ENCODE peak calls at places on chromosomes 12 and 14, in four cellular contexts. One of them, this sample, is unnamed.

GRCh38 chr12:52217223-52217622 is 15.8 kb upstream of the KRT7 start:
- DNase-seq in GM12892: no peak
- DNase-seq in GM12878: no peak
- DNase-seq in H1: no peak
- DNase-seq in this sample: no peak

GRCh38 chr14:77099425-77100167 is 1.5 kb downstream of the CIPC start:
- DNase-seq in GM12892: no peak
- DNase-seq in GM12878: no peak
- DNase-seq in H1: no peak
- DNase-seq in this sample: no peak

GRCh38 chr14:70655110-70655826 is 13.6 kb downstream of the TTC9 start:
- DNase-seq in GM12892: peak
- DNase-seq in GM12878: peak
- DNase-seq in H1: no peak
- DNase-seq in this sample: peak

GRCh38 chr12:7042847-7043246 is 17.7 kb upstream of the C1S start:
- DNase-seq in GM12892: no peak
- DNase-seq in GM12878: no peak
- DNase-seq in H1: no peak
- DNase-seq in this sample: no peak

GRCh38 chr12:97222391-97222790 is 240.2 kb upstream of the RMST start:
- DNase-seq in GM12892: no peak
- DNase-seq in GM12878: no peak
- DNase-seq in H1: no peak
- DNase-seq in this sample: no peak

GRCh38 chr12:11877869-11878780 is 192.6 kb upstream of the BCL2L14 start:
- DNase-seq in GM12892: no peak
- DNase-seq in GM12878: no peak
- DNase-seq in H1: peak
- DNase-seq in this sample: no peak

GRCh38 chr12:103810108-103810507 is 30.9 kb downstream of the NT5DC3 start:
- DNase-seq in GM12892: no peak
- DNase-seq in GM12878: no peak
- DNase-seq in H1: no peak
- DNase-seq in this sample: no peak

GRCh38 chr14:75711796-75712211 is 50.8 kb downstream of the TTLL5 start:
- DNase-seq in GM12892: no peak
- DNase-seq in GM12878: peak
- DNase-seq in H1: peak
- DNase-seq in this sample: no peak

GRCh38 chr12:18242380-18243089 is 18.8 kb upstream of the PIK3C2G start:
- DNase-seq in GM12892: no peak
- DNase-seq in GM12878: no peak
- DNase-seq in H1: no peak
- DNase-seq in this sample: no peak

GRCh38 chr14:60094306-60094897 is 2.7 kb downstream of the PCNX4 start:
- DNase-seq in GM12892: no peak
- DNase-seq in GM12878: no peak
- DNase-seq in H1: peak
- DNase-seq in this sample: no peak

GRCh38 chr12:81722004-81722403 is 37.1 kb downstream of the PPFIA2 start:
- DNase-seq in GM12892: no peak
- DNase-seq in GM12878: no peak
- DNase-seq in H1: no peak
- DNase-seq in this sample: no peak

GRCh38 chr12:55937956-55938355 is 7.0 kb downstream of the DGKA start:
- DNase-seq in GM12892: no peak
- DNase-seq in GM12878: no peak
- DNase-seq in H1: no peak
- DNase-seq in this sample: no peak

GRCh38 chr12:53219956-53220856 is 11.8 kb downstream of the RARG start:
- DNase-seq in GM12892: peak
- DNase-seq in GM12878: no peak
- DNase-seq in H1: no peak
- DNase-seq in this sample: peak

GRCh38 chr12:76764856-76765255 is 941 bp downstream of the ZDHHC17 start:
- DNase-seq in GM12892: no peak
- DNase-seq in GM12878: no peak
- DNase-seq in H1: no peak
- DNase-seq in this sample: no peak

GRCh38 chr12:116423053-116423452 is 136.1 kb upstream of the MAP1LC3B2 start:
- DNase-seq in GM12892: no peak
- DNase-seq in GM12878: no peak
- DNase-seq in H1: no peak
- DNase-seq in this sample: no peak

GRCh38 chr12:105469701-105470100 is 139.2 kb downstream of the C12orf75 start:
- DNase-seq in GM12892: no peak
- DNase-seq in GM12878: no peak
- DNase-seq in H1: no peak
- DNase-seq in this sample: no peak

GRCh38 chr14:50045039-50045711 is 71.2 kb downstream of the VCPKMT start:
- DNase-seq in GM12892: peak
- DNase-seq in GM12878: peak
- DNase-seq in H1: no peak
- DNase-seq in this sample: peak

GRCh38 chr12:92615703-92616102 is 87.1 kb upstream of the PLEKHG7 start:
- DNase-seq in GM12892: no peak
- DNase-seq in GM12878: no peak
- DNase-seq in H1: no peak
- DNase-seq in this sample: no peak

GRCh38 chr14:72892879-72893635 is 844 bp downstream of the DPF3 start:
- DNase-seq in GM12892: no peak
- DNase-seq in GM12878: no peak
- DNase-seq in H1: no peak
- DNase-seq in this sample: peak

DNA sequence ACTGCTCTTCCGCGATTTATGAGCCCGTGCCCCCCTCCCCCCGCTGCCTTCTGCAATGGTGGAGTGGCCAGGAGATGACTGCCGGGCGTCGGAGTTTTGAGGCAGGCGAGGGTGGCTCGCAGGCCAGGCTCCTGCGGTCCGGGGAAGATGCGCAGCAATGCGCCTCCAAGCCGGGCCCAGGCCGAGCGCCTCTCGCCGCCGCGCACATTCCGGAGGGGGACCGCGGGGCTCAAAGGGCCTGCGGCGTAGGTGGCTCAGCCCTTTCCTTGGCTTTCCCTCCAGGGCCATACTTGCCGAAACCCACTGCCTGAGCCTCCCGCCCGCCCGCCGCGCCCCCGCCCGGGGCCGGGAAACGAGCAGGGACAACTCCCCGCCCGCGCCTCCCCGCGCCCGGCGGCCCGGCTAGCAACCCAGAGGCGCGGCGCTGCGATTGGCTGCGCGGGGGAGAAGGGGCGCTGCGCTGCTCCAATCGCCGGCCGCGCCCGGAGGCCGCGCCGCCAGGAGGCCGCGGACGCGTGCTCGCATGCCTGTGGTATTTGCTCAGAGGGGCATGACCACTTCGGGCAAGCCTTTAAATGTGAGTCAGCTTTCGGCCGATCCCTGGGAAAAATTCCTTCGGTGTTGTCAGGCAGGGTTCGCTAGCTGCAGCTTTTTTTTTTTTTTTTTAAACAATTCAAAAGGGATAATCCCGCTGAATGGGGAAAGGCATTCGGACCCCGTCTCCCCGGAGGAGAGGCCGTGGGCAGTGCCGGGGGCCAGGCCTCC is 157.9 kb upstream of the PARP11 start:
- DNase-seq in GM12892: peak
- DNase-seq in GM12878: no peak
- DNase-seq in H1: peak
- DNase-seq in this sample: peak
- TF ChIP-seq POLR2AphosphoS5 in GM12892: no peak
- TF ChIP-seq POLR2AphosphoS5 in GM12878: no peak
- TF ChIP-seq POLR2AphosphoS5 in H1: no peak
- TF ChIP-seq POLR2AphosphoS5 in this sample: no peak

GRCh38 chr12:107845980-107846659 is 71.6 kb downstream of the ASCL4 start:
- DNase-seq in GM12892: no peak
- DNase-seq in GM12878: no peak
- DNase-seq in H1: no peak
- DNase-seq in this sample: no peak
- TF ChIP-seq TAF1 in GM12892: no peak
- TF ChIP-seq TAF1 in GM12878: no peak
- TF ChIP-seq TAF1 in H1: no peak
- TF ChIP-seq TAF1 in this sample: no peak

DNA sequence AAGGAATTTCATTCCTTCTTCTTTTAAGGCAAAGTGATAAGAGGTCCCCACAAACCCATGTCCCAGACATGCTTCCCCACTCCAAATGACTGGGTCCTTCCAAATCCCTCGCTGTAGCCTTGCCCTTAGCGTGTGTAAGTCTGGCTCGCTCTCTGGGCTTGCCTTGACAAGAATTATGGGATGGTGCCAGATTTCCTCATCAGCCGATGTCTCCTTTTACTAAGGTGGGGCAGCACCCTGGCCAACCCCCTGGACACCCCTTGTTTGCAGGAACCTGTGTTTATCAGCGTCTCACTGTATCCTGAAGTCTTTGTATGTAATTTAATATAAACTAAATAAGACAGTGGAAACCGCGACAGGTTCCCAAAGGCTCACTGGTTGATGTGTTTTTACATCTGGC is 493.3 kb downstream of the EGLN3 start:
- DNase-seq in GM12892: no peak
- DNase-seq in GM12878: no peak
- DNase-seq in H1: no peak
- DNase-seq in this sample: no peak
- TF ChIP-seq POLR2A in GM12892: no peak
- TF ChIP-seq POLR2A in GM12878: no peak
- TF ChIP-seq POLR2A in H1: no peak
- TF ChIP-seq POLR2A in this sample: no peak

DNA sequence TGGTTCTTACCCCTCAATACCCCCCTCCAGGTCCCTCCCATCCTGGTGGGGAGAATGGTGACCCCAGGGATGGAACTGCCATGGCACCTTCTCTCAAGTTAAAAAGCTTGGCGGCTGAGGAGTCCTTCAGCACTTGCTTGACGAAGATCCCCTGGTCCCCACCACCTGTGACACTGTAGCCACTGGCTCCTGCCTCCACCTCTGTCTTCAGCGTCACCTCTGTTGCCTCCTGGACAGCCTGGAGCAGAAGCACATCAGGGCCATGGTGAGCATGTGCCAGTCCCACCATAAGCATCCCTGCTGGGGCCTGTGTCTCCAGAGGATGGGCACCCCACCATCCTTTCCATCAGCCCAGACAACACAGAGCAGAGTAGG is 22.8 kb downstream of the AHNAK2 start:
- DNase-seq in GM12892: no peak
- DNase-seq in GM12878: no peak
- DNase-seq in H1: no peak
- DNase-seq in this sample: no peak
- TF ChIP-seq POLR2AphosphoS5 in GM12892: no peak
- TF ChIP-seq POLR2AphosphoS5 in GM12878: no peak
- TF ChIP-seq POLR2AphosphoS5 in H1: no peak
- TF ChIP-seq POLR2AphosphoS5 in this sample: no peak

GRCh38 chr12:24945822-24946221 is 3.1 kb downstream of the BCAT1 start:
- DNase-seq in GM12892: no peak
- DNase-seq in GM12878: no peak
- DNase-seq in H1: no peak
- DNase-seq in this sample: no peak
- TF ChIP-seq TAF1 in GM12892: no peak
- TF ChIP-seq TAF1 in GM12878: no peak
- TF ChIP-seq TAF1 in H1: no peak
- TF ChIP-seq TAF1 in this sample: no peak

GRCh38 chr14:84131924-84132323 is 1398.0 kb upstream of the FLRT2 start:
- DNase-seq in GM12892: no peak
- DNase-seq in GM12878: no peak
- DNase-seq in H1: no peak
- DNase-seq in this sample: no peak

GRCh38 chr14:84127430-84127829 is 1402.5 kb upstream of the FLRT2 start:
- DNase-seq in GM12892: no peak
- DNase-seq in GM12878: no peak
- DNase-seq in H1: no peak
- DNase-seq in this sample: no peak

GRCh38 chr14:84128025-84128424 is 1401.9 kb upstream of the FLRT2 start:
- DNase-seq in GM12892: no peak
- DNase-seq in GM12878: no peak
- DNase-seq in H1: no peak
- DNase-seq in this sample: no peak

GRCh38 chr14:84129028-84129427 is 1400.9 kb upstream of the FLRT2 start:
- DNase-seq in GM12892: no peak
- DNase-seq in GM12878: no peak
- DNase-seq in H1: no peak
- DNase-seq in this sample: no peak
- TF ChIP-seq POLR2A in GM12892: no peak
- TF ChIP-seq POLR2A in GM12878: no peak
- TF ChIP-seq POLR2A in H1: no peak
- TF ChIP-seq POLR2A in this sample: no peak

DNA sequence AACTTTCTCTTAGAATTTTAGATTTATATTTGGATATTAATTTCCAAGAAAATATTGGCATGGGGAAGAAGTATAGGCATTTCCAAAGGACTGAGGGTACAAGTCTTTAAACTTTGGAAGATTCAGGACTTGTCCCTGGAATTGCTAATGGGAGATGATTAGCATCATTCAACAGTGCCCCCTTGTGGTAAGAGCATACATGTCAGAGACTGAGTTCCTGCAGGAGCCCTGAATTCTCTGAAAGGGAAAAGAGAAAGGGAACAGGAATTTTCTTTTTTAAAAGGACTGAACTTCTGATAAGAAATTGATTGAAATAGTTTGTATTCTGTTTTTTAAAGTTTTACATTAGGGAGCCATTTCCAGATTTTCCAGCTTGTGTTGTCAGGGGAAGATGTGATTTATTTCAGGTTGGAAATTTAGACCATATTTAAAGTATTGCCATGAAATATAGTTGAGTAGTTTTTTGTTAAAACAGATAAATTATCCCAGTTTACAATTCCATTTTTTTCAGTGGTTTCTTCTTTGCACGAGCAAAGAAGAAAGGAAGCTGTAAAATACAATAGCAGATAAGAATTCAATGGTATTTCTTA is 44.0 kb upstream of the REP15 start:
- DNase-seq in GM12892: peak
- DNase-seq in GM12878: peak
- DNase-seq in H1: no peak
- DNase-seq in this sample: no peak
- TF ChIP-seq POLR2AphosphoS5 in GM12892: no peak
- TF ChIP-seq POLR2AphosphoS5 in GM12878: no peak
- TF ChIP-seq POLR2AphosphoS5 in H1: no peak
- TF ChIP-seq POLR2AphosphoS5 in this sample: no peak

DNA sequence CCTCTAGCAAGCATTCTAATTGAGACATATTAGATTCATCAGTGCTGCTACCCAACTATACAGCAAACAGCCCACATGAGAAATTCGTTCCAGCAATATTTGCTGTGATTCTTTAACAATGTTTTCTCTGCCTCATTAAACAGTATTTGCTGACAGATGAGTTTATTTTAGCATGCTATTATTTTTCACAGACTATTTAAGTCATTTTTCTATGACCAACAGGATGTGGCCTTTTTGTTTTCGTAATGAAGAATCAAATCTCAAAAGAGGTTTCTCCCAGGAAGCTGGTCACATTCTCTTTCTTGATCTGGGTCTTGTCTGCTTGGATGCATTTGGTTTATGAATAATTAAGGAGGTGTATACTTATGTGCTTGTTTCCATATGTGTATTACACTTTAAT is 23.2 kb upstream of the SERPINA12 start:
- DNase-seq in GM12892: no peak
- DNase-seq in GM12878: peak
- DNase-seq in H1: no peak
- DNase-seq in this sample: no peak
- TF ChIP-seq TAF1 in GM12892: no peak
- TF ChIP-seq TAF1 in GM12878: no peak
- TF ChIP-seq TAF1 in H1: no peak
- TF ChIP-seq TAF1 in this sample: no peak

This sample was measured in GM12891.